ENCODE peak calls at places on chromosomes 11 and 22, in eight cellular contexts. B is SK-N-SH, C is A549, J is HCT116, F is H1, K is HepG2, Y is K562, D is GM12878. E is an unnamed sample.

GRCh38 chr11:64206457-64207246 is at the start of gene FERMT3:
- DNase-seq in K (no peak), J (no peak), C (no peak), F (no peak), D (peak), B (peak), Y (peak), E (no peak)

GRCh38 chr22:22371031-22371541 is 126.5 kb downstream of the VPREB1 start:
- DNase-seq in Y (peak), K (no peak), D (no peak), C (no peak), F (no peak), J (no peak), B (no peak), E (no peak)

GRCh38 chr22:29044657-29045176 is 16.9 kb downstream of the C22orf31 start:
- DNase-seq in B (no peak), D (no peak), F (no peak), J (no peak), Y (no peak), C (no peak), K (peak), E (peak)

GRCh38 chr11:114892381-114893197 is 214.3 kb downstream of the NXPE2 start:
- DNase-seq in Y (peak), K (no peak), D (no peak), C (peak), B (peak), J (no peak), F (no peak), E (no peak)

GRCh38 chr22:36741204-36741793 is 34.6 kb downstream of the IFT27 start:
- DNase-seq in K (no peak), Y (peak), F (no peak), C (peak), B (peak), D (no peak), J (peak), E (no peak)

GRCh38 chr22:44018594-44018993 is 5.5 kb upstream of the PARVB start:
- DNase-seq in B (no peak), Y (no peak), J (no peak), C (no peak), K (no peak), F (no peak), D (no peak), E (no peak)

GRCh38 chr22:45164217-45165123 is 745 bp downstream of the NUP50 start:
- DNase-seq in Y (peak), F (no peak), K (no peak), B (peak), C (no peak), D (no peak), J (no peak), E (peak)

GRCh38 chr11:43868852-43869567 is 11.6 kb upstream of the ALKBH3 start:
- DNase-seq in K (peak), D (peak), C (peak), J (no peak), F (no peak), Y (peak), B (no peak), E (peak)

DNA sequence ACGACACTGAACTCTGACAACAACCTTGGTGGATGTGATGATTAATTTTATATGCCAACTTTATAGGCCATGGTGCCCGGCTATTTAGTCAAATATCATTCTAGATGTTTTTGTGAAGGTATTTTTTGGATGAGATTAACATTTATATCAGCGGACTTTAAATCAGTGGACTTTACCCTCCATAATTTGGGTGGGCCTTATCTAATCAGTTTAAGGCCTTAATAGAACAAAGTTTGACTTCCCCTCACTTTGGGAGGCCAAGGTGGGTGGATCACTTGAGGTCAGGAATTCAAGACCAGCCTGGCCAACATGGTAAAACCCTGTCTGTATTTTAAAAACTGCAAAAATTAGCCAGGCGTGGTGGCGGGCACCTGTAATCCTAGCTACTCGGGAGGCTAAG is 4.0 kb downstream of the PRCP start:
- DNase-seq in Y (no peak), B (no peak), D (no peak), C (no peak), K (no peak), F (no peak), J (no peak), E (no peak)
- H3K4me2 ChIP-seq in Y (no peak), B (no peak), D (no peak), C (no peak), K (no peak), F (no peak), J (no peak), E (no peak)

GRCh38 chr11:68044145-68044813 is 5.5 kb downstream of the TCIRG1 start:
- DNase-seq in B (peak), D (no peak), K (no peak), F (no peak), J (no peak), C (no peak), Y (no peak), E (no peak)
- TF ChIP-seq MAX in B (no peak), D (no peak), K (no peak), F (no peak), J (no peak), C (no peak), Y (no peak), E (no peak)

GRCh38 chr11:19967796-19968195 is 192.5 kb downstream of the DBX1 start:
- DNase-seq in Y (no peak), C (no peak), D (no peak), K (no peak), F (no peak), B (no peak), J (no peak), E (peak)

GRCh38 chr11:19963697-19964340 is 196.5 kb downstream of the DBX1 start:
- DNase-seq in C (no peak), F (no peak), Y (no peak), K (no peak), D (no peak), J (no peak), B (no peak), E (no peak)

GRCh38 chr11:19966927-19967326 is 193.3 kb downstream of the DBX1 start:
- DNase-seq in J (no peak), F (no peak), B (no peak), K (no peak), D (no peak), C (no peak), Y (no peak), E (no peak)

GRCh38 chr11:19968860-19969259 is 191.4 kb downstream of the DBX1 start:
- DNase-seq in J (no peak), K (no peak), F (no peak), B (no peak), D (no peak), Y (no peak), C (no peak), E (no peak)

GRCh38 chr11:19966435-19966834 is 193.8 kb downstream of the DBX1 start:
- DNase-seq in D (no peak), F (no peak), J (no peak), K (no peak), Y (no peak), B (no peak), C (no peak), E (no peak)
- H3K4me2 ChIP-seq in D (no peak), F (no peak), J (no peak), K (no peak), Y (no peak), B (no peak), C (no peak), E (no peak)

GRCh38 chr11:109106201-109106906 is 315.6 kb upstream of the C11orf87 start:
- DNase-seq in F (no peak), K (no peak), C (no peak), B (no peak), D (no peak), Y (no peak), J (no peak), E (no peak)
- TF ChIP-seq MAX in F (no peak), K (no peak), C (no peak), B (no peak), D (no peak), Y (no peak), J (no peak), E (no peak)

GRCh38 chr22:42799462-42800405 is 57.3 kb downstream of the ARFGAP3 start:
- DNase-seq in Y (peak), K (no peak), J (no peak), F (no peak), B (no peak), D (no peak), C (no peak), E (no peak)
- H3K4me2 ChIP-seq in Y (no peak), K (no peak), J (no peak), F (no peak), B (no peak), D (no peak), C (no peak), E (no peak)

GRCh38 chr22:32588063-32588462 is 113.5 kb downstream of the FBXO7 start:
- DNase-seq in C (no peak), J (no peak), F (no peak), B (no peak), Y (no peak), D (no peak), K (no peak), E (no peak)

GRCh38 chr22:32587449-32587848 is 112.8 kb downstream of the FBXO7 start:
- DNase-seq in D (no peak), J (no peak), C (peak), F (no peak), K (no peak), Y (no peak), B (no peak), E (no peak)

GRCh38 chr22:32590556-32590955 is 115.9 kb downstream of the FBXO7 start:
- DNase-seq in C (no peak), B (no peak), K (no peak), J (no peak), D (no peak), Y (no peak), F (no peak), E (no peak)

GRCh38 chr22:32591620-32592019 is 117.0 kb downstream of the FBXO7 start:
- DNase-seq in B (no peak), Y (no peak), J (no peak), F (no peak), D (no peak), C (no peak), K (no peak), E (no peak)

GRCh38 chr22:32589007-32589406 is 114.4 kb downstream of the FBXO7 start:
- DNase-seq in B (no peak), Y (no peak), F (no peak), C (no peak), D (no peak), K (no peak), J (no peak), E (no peak)
- TF ChIP-seq MAX in B (no peak), Y (no peak), F (no peak), C (no peak), D (no peak), K (no peak), J (no peak), E (no peak)

E was measured in endothelial cell of umbilical vein.